ENCODE peak calls at places on chromosomes 2 and 18, in ten cellular contexts. R is GM20000; Z is GM04504; T is naive thymus-derived CD8-positive, alpha-beta T cell; U is NCI-H1105 treated with DMSO at 0.1 percent for 48 hours; A is stomach; M is AML-193; X is brain microvascular endothelial cell; O is epithelial cell of esophagus; I is astrocyte of the spinal cord. N is an unnamed sample.

GRCh38 chr2:59777120-59777519 is 776.3 kb downstream of the BCL11A start:
- DNase-seq in R (no peak), Z (no peak), T (no peak), U (no peak), A (no peak), M (no peak), X (no peak), O (peak), I (no peak), N (no peak)

GRCh38 chr2:163142618-163143017 is 304.1 kb upstream of the KCNH7 start:
- DNase-seq in R (no peak), Z (no peak), T (no peak), U (no peak), A (no peak), M (no peak), X (no peak), O (no peak), I (no peak), N (no peak)

GRCh38 chr18:12384261-12384660 is 7.2 kb upstream of the AFG3L2 start:
- DNase-seq in R (no peak), Z (no peak), T (no peak), U (no peak), A (no peak), M (no peak), X (no peak), O (no peak), I (no peak), N (no peak)

GRCh38 chr18:8773980-8774379 is 68.6 kb downstream of the MTCL1 start:
- DNase-seq in R (no peak), Z (no peak), T (no peak), U (no peak), A (no peak), M (no peak), X (no peak), O (no peak), I (no peak), N (no peak)

GRCh38 chr2:109135572-109136185 is 6.7 kb downstream of the SH3RF3 start:
- DNase-seq in R (no peak), Z (no peak), T (no peak), U (peak), A (no peak), M (no peak), X (no peak), O (no peak), I (peak), N (no peak)

GRCh38 chr2:158984554-158985207 is 16.2 kb downstream of the TANC1 start:
- DNase-seq in R (no peak), Z (no peak), T (no peak), U (no peak), A (no peak), M (no peak), X (no peak), O (peak), I (no peak), N (peak)

GRCh38 chr2:16271231-16271896 is 331.0 kb downstream of the MYCN start:
- DNase-seq in R (no peak), Z (no peak), T (no peak), U (peak), A (no peak), M (no peak), X (no peak), O (no peak), I (no peak), N (no peak)

GRCh38 chr2:100393362-100393761 is 24.1 kb downstream of the CHST10 start:
- DNase-seq in R (no peak), Z (no peak), T (no peak), U (no peak), A (no peak), M (no peak), X (no peak), O (no peak), I (no peak), N (no peak)

GRCh38 chr2:215379948-215380347 is 55.9 kb downstream of the FN1 start:
- DNase-seq in R (no peak), Z (no peak), T (no peak), U (no peak), A (no peak), M (no peak), X (no peak), O (no peak), I (no peak), N (no peak)

GRCh38 chr2:37985333-37985732 is 60.2 kb downstream of the RMDN2 start:
- DNase-seq in R (no peak), Z (peak), T (no peak), U (no peak), A (no peak), M (peak), X (peak), O (peak), I (peak), N (peak)

GRCh38 chr18:2985628-2986027 is 27.3 kb downstream of the LPIN2 start:
- DNase-seq in R (peak), Z (no peak), T (peak), U (no peak), A (no peak), M (no peak), X (no peak), O (peak), I (peak), N (peak)

GRCh38 chr2:96251721-96252292 is 14.0 kb downstream of the TMEM127 start:
- DNase-seq in R (no peak), Z (peak), T (no peak), U (peak), A (peak), M (peak), X (peak), O (no peak), I (peak), N (peak)

GRCh38 chr2:227383687-227384086 is 4.1 kb downstream of the SCYGR1 start:
- DNase-seq in R (no peak), Z (no peak), T (no peak), U (no peak), A (no peak), M (no peak), X (no peak), O (no peak), I (no peak), N (no peak)

GRCh38 chr2:28591711-28592365 is 96.0 kb downstream of the PLB1 start:
- DNase-seq in R (no peak), Z (no peak), T (no peak), U (no peak), A (no peak), M (no peak), X (no peak), O (no peak), I (no peak), N (no peak)

GRCh38 chr2:56613917-56614316 is 430.1 kb downstream of the CCDC85A start:
- DNase-seq in R (no peak), Z (peak), T (no peak), U (no peak), A (no peak), M (no peak), X (no peak), O (no peak), I (peak), N (no peak)

GRCh38 chr2:104744537-104744936 is 109.4 kb upstream of the POU3F3 start:
- DNase-seq in R (no peak), Z (no peak), T (no peak), U (no peak), A (no peak), M (no peak), X (no peak), O (no peak), I (no peak), N (no peak)

GRCh38 chr2:197278804-197279763 is 31.5 kb downstream of the ANKRD44 start:
- DNase-seq in R (no peak), Z (no peak), T (no peak), U (no peak), A (no peak), M (no peak), X (no peak), O (no peak), I (no peak), N (no peak)

GRCh38 chr2:100662866-100663265 is 100.1 kb downstream of the PDCL3 start:
- DNase-seq in R (no peak), Z (no peak), T (no peak), U (no peak), A (no peak), M (no peak), X (no peak), O (no peak), I (no peak), N (no peak)

GRCh38 chr2:8597094-8597493 is 84.8 kb upstream of the ID2 start:
- DNase-seq in R (no peak), Z (no peak), T (no peak), U (no peak), A (no peak), M (no peak), X (no peak), O (no peak), I (no peak), N (no peak)

GRCh38 chr18:58362027-58362575 is 266.8 kb downstream of the ALPK2 start:
- DNase-seq in R (no peak), Z (peak), T (no peak), U (no peak), A (no peak), M (no peak), X (peak), O (peak), I (peak), N (peak)

GRCh38 chr2:238159676-238160205 is 971 bp downstream of the ERFE start:
- DNase-seq in R (no peak), Z (no peak), T (no peak), U (no peak), A (no peak), M (no peak), X (no peak), O (no peak), I (no peak), N (peak)

GRCh38 chr2:230748087-230748486 is 35.4 kb downstream of the CAB39 start:
- DNase-seq in R (no peak), Z (no peak), T (no peak), U (no peak), A (no peak), M (no peak), X (no peak), O (peak), I (no peak), N (peak)

GRCh38 chr2:227106845-227107759 is 56.9 kb downstream of the COL4A4 start:
- DNase-seq in R (peak), Z (peak), T (peak), U (peak), A (peak), M (peak), X (peak), O (peak), I (peak), N (peak)

GRCh38 chr18:61782545-61782944 is 110.3 kb downstream of the RNF152 start:
- DNase-seq in R (no peak), Z (no peak), T (no peak), U (no peak), A (no peak), M (no peak), X (no peak), O (no peak), I (no peak), N (peak)

GRCh38 chr2:64825831-64826496 is 163.2 kb upstream of the SLC1A4 start:
- DNase-seq in R (no peak), Z (no peak), T (no peak), U (no peak), A (no peak), M (no peak), X (no peak), O (no peak), I (no peak), N (no peak)

GRCh38 chr18:48098007-48098406 is 167.5 kb upstream of the SMAD2 start:
- DNase-seq in R (no peak), Z (no peak), T (no peak), U (no peak), A (no peak), M (no peak), X (no peak), O (peak), I (no peak), N (no peak)

GRCh38 chr18:44679912-44680270 is 797 bp upstream of the SETBP1 start:
- DNase-seq in R (no peak), Z (no peak), T (peak), U (peak), A (peak), M (no peak), X (no peak), O (peak), I (peak), N (no peak)

GRCh38 chr2:140384946-140385345 is 1604.8 kb upstream of the NXPH2 start:
- DNase-seq in R (no peak), Z (no peak), T (no peak), U (no peak), A (no peak), M (no peak), X (no peak), O (no peak), I (no peak), N (no peak)

GRCh38 chr2:42494434-42495233 is 852 bp upstream of the KCNG3 start:
- DNase-seq in R (peak), Z (peak), T (peak), U (peak), A (peak), M (peak), X (peak), O (peak), I (peak), N (peak)

GRCh38 chr18:55510809-55511208 is 77.2 kb downstream of the TCF4 start:
- DNase-seq in R (no peak), Z (peak), T (no peak), U (no peak), A (no peak), M (no peak), X (peak), O (peak), I (peak), N (peak)

N was measured in OCI-M1.